ENCODE peak calls at places on chromosome 19, in ten cellular contexts. G, N, J, L, B, Z, Q, E, Y and T are unnamed samples.

GRCh38 chr19:1558552-1558951 is 9.6 kb downstream of the MEX3D start:
- DNase-seq in Q (no peak), Z (no peak), Y (no peak), G (no peak), J (no peak), B (no peak), N (no peak), E (no peak), L (no peak), T (no peak)

GRCh38 chr19:4229179-4229931 is at the start of gene EBI3:
- DNase-seq in E (no peak), Y (no peak), L (peak), B (peak), N (peak), Q (peak), J (peak), Z (no peak), G (no peak), T (no peak)

GRCh38 chr19:10805758-10806247 is 30.2 kb downstream of the TMED1 start:
- DNase-seq in J (no peak), Q (no peak), E (no peak), N (no peak), G (no peak), L (no peak), B (no peak), Z (no peak), Y (no peak), T (no peak)

GRCh38 chr19:1357695-1358094 is 26.0 kb upstream of the NDUFS7 start:
- DNase-seq in E (no peak), J (no peak), G (no peak), N (no peak), L (no peak), Z (no peak), B (no peak), Y (no peak), Q (no peak), T (no peak)

GRCh38 chr19:7918615-7919421 is 1.3 kb upstream of the SNAPC2 start:
- DNase-seq in Z (no peak), E (no peak), Y (no peak), G (no peak), Q (no peak), L (no peak), N (no peak), J (no peak), B (no peak), T (no peak)

GRCh38 chr19:9945319-9945966 is 9.1 kb upstream of the OLFM2 start:
- DNase-seq in Z (no peak), N (peak), E (peak), Q (peak), B (peak), L (no peak), G (peak), J (peak), Y (peak), T (peak)

GRCh38 chr19:455031-455705 is 5.7 kb downstream of the SHC2 start:
- DNase-seq in J (no peak), N (no peak), Z (no peak), L (no peak), G (no peak), Q (no peak), Y (no peak), B (no peak), E (no peak), T (no peak)

GRCh38 chr19:18300930-18301717 is 19.7 kb upstream of the JUND start:
- DNase-seq in N (peak), Q (peak), L (peak), G (peak), E (no peak), J (peak), Z (no peak), Y (peak), B (peak), T (no peak)

GRCh38 chr19:50777830-50778303 is 7.6 kb downstream of the GPR32 start:
- DNase-seq in N (no peak), Y (no peak), J (peak), Z (no peak), L (no peak), B (no peak), E (no peak), Q (no peak), G (no peak), T (no peak)

GRCh38 chr19:34744896-34745690 is 11.1 kb downstream of the ZNF181 start:
- DNase-seq in L (no peak), Q (no peak), B (no peak), E (no peak), N (no peak), J (no peak), Y (no peak), G (no peak), Z (no peak), T (no peak)

GRCh38 chr19:18496167-18496979 is 25.5 kb downstream of the ELL start:
- DNase-seq in J (peak), L (peak), Z (peak), E (no peak), G (peak), Q (peak), B (no peak), Y (peak), N (peak), T (peak)

GRCh38 chr19:9308091-9308490 is 1.5 kb downstream of the ZNF699 start:
- DNase-seq in Y (no peak), B (no peak), Q (no peak), Z (no peak), E (no peak), G (peak), N (no peak), L (no peak), J (peak), T (no peak)

GRCh38 chr19:48844472-48844871 is 8.2 kb upstream of the HSD17B14 start:
- DNase-seq in B (no peak), J (peak), Q (no peak), E (no peak), G (peak), L (no peak), Z (no peak), N (peak), Y (no peak), T (no peak)

GRCh38 chr19:39400997-39401548 is 5.6 kb upstream of the ZFP36 start:
- DNase-seq in G (no peak), Y (no peak), L (no peak), N (no peak), E (no peak), Z (no peak), Q (no peak), B (peak), J (no peak), T (no peak)

GRCh38 chr19:39398297-39398864 is 7.2 kb downstream of the MED29 start:
- DNase-seq in Z (peak), J (peak), E (no peak), G (peak), N (peak), L (peak), Q (peak), Y (peak), B (peak), T (peak)

GRCh38 chr19:39401549-39402416 is 4.9 kb upstream of the ZFP36 start:
- DNase-seq in J (peak), L (peak), B (peak), G (peak), E (peak), N (peak), Z (peak), Y (peak), Q (peak), T (peak)

GRCh38 chr19:39399684-39400465 is 6.8 kb upstream of the ZFP36 start:
- DNase-seq in J (no peak), Y (no peak), B (no peak), E (no peak), Z (no peak), Q (no peak), G (no peak), L (no peak), N (no peak), T (no peak)

DNA sequence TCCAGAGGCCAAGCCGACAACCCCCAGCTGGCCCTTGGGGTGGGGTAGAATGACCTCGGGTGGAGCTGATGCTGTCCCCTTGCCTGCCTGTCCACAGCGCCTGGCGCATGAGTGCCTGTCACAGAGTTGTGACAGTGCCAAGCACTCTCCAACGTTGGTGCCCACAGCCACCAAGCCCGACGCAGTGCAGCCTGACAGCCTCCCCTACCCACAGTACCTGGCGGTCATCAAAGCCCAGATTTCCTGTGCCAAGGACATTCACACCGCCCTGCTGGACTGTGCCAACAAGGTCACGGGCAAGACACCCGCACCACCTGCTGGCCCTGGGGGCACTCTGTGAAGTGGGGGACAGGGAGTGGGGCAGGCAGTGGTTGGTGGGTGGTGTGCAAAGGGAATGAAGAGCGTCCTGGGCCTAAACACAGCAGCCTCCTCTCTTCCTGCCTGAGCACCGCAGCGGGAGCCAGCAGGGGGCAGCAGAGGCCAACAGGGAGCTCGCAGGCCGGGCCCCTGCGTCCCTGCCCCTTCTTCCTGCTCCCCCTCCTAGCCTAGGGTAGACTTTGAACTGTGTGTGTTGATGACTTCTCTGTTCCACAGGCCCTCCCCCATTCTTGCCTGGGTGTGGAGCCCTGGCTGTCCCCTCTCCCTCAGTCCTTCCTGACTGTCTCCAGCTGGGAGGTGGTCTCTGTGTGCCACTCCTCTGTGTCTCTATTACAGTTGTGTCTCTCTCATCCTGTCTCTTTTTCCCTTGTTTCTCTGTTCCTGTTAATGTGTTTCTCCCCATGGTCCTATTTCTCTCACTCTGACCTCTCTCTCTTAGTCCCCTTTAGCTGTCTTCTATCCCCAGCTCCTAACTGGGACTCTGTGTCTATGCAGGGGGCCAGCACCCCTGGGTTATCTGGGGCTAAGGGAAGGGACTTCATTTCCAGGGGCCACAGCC is 6.5 kb downstream of the MED29 start:
- DNase-seq in J (peak), Z (peak), Q (peak), B (peak), G (peak), Y (peak), N (peak), L (peak), E (peak), T (no peak)
- H3K27ac ChIP-seq in J (peak), Z (peak), Q (peak), B (peak), G (peak), Y (peak), N (peak), L (peak), E (peak), T (peak)

DNA sequence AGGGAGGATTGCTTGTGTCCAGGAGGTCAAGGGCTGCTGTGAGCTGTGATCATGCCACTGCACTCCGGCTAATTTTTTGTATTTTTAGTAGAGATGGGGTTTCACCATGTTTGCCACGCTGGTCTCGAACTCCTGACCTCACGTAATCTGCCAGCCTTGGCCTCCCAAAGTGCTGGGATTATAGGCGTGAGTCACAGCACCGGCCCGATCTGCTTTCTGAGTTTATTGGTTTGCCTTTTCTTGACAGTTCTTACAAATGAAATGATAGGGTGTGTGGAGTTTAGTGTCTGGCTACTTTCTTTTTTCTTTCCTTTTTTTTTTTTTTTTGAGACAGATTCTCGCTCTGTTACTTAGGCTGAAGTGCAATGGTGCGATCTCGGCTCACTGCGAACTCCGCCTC is 848 bp downstream of the C19orf44 start:
- DNase-seq in N (peak), Z (no peak), E (no peak), G (peak), Y (no peak), L (no peak), Q (no peak), J (peak), B (no peak), T (no peak)
- H3K27ac ChIP-seq in N (no peak), Z (no peak), E (no peak), G (no peak), Y (no peak), L (no peak), Q (no peak), J (peak), B (no peak), T (no peak)

GRCh38 chr19:58040751-58041525 is 7.1 kb downstream of the ZSCAN1 start:
- DNase-seq in J (no peak), N (no peak), G (no peak), L (no peak), Q (no peak), E (no peak), B (no peak), Y (no peak), Z (no peak), T (no peak)
- H3K27ac ChIP-seq in J (no peak), N (no peak), G (no peak), L (no peak), Q (no peak), E (no peak), B (no peak), Y (no peak), Z (no peak), T (no peak)

GRCh38 chr19:19570561-19570960 is 32.5 kb downstream of the CILP2 start:
- DNase-seq in N (no peak), L (no peak), E (no peak), Q (no peak), Y (no peak), G (no peak), B (no peak), J (no peak), Z (no peak), T (no peak)
- H3K27ac ChIP-seq in N (no peak), L (no peak), E (no peak), Q (no peak), Y (no peak), G (no peak), B (no peak), J (no peak), Z (no peak), T (no peak)

GRCh38 chr19:54179262-54179587 is 6.3 kb upstream of the TMC4 start:
- DNase-seq in N (no peak), E (no peak), L (no peak), Q (no peak), G (peak), Z (no peak), J (no peak), B (no peak), Y (no peak), T (no peak)
- H3K27ac ChIP-seq in N (no peak), E (no peak), L (no peak), Q (no peak), G (no peak), Z (no peak), J (no peak), B (no peak), Y (no peak), T (no peak)